ENCODE peak calls at places on chromosomes 16 and 17, in six cellular contexts. K is aorta; O is pancreas; N is adipocyte; J is CD4-positive, alpha-beta memory T cell; F is OCI-LY7. D is an unnamed sample.

GRCh38 chr17:76597156-76598003 is 11.7 kb upstream of the ST6GALNAC2 start:
- DNase-seq in O (no peak), F (peak; percentile 21), K (no peak), N (no peak), J (no peak), D (peak; percentile 51)

GRCh38 chr17:7651097-7651958 is 602 bp downstream of the ATP1B2 start:
- DNase-seq in J (no peak), K (no peak), O (no peak), N (peak; percentile 34), F (no peak), D (no peak)

GRCh38 chr16:28981517-28981916 is 3.3 kb upstream of the LAT start:
- DNase-seq in O (peak; percentile 25), K (no peak), N (no peak), J (no peak), F (peak; percentile 39), D (no peak)

GRCh38 chr17:34568953-34569352 is 10.4 kb upstream of the TMEM132E start:
- DNase-seq in F (no peak), K (no peak), O (no peak), N (no peak), J (no peak), D (no peak)

GRCh38 chr17:81339180-81339501 is 44.0 kb upstream of the SLC38A10 start:
- DNase-seq in K (no peak), O (no peak), N (no peak), F (no peak), J (no peak), D (no peak)

GRCh38 chr17:19288453-19288852 is 51.3 kb downstream of the EPN2 start:
- DNase-seq in F (no peak), K (no peak), J (no peak), O (no peak), N (no peak), D (no peak)

GRCh38 chr17:80348551-80349436 is 66.2 kb upstream of the ENDOV start:
- DNase-seq in J (no peak), K (no peak), O (no peak), F (no peak), N (no peak), D (no peak)

GRCh38 chr16:58586340-58587030 is 43.1 kb downstream of the CNOT1 start:
- DNase-seq in F (no peak), N (no peak), J (no peak), K (no peak), O (no peak), D (no peak)

GRCh38 chr16:79209308-79209707 is 391.2 kb downstream of the MAF start:
- DNase-seq in J (no peak), N (no peak), F (no peak), K (no peak), O (no peak), D (no peak)

GRCh38 chr16:28985611-28986041 is 774 bp downstream of the LAT start:
- DNase-seq in O (no peak), K (no peak), F (no peak), J (no peak), N (no peak), D (no peak)

GRCh38 chr17:39325528-39326240 is 75.7 kb downstream of the FBXL20 start:
- DNase-seq in K (no peak), O (no peak), J (no peak), F (no peak), N (no peak), D (no peak)

GRCh38 chr17:8639709-8640108 is 9.2 kb upstream of the MYH10 start:
- DNase-seq in J (no peak), F (no peak), K (no peak), O (no peak), N (no peak), D (no peak)

GRCh38 chr17:65374966-65375365 is 186.5 kb downstream of the AXIN2 start:
- DNase-seq in F (no peak), K (no peak), J (no peak), O (peak; percentile 14), N (no peak), D (no peak)

GRCh38 chr16:57938936-57939871 is 31.7 kb downstream of the CNGB1 start:
- DNase-seq in N (peak; percentile 24), O (peak; percentile 18), F (no peak), J (no peak), K (peak; percentile 88), D (no peak)

GRCh38 chr16:21037736-21038135 is 112.9 kb downstream of the DNAH3 start:
- DNase-seq in J (no peak), F (no peak), N (no peak), O (no peak), K (no peak), D (no peak)

GRCh38 chr17:73343168-73343634 is 31.4 kb upstream of the CDC42EP4 start:
- DNase-seq in N (peak; percentile 94), J (no peak), F (no peak), K (peak; percentile 84), O (no peak), D (no peak)

GRCh38 chr16:28865289-28865688 is 1.6 kb downstream of the SH2B1 start:
- DNase-seq in N (no peak), J (no peak), F (no peak), O (no peak), K (no peak), D (no peak)

GRCh38 chr16:1330931-1331711 is 2.3 kb upstream of the BAIAP3 start:
- DNase-seq in N (no peak), O (no peak), K (no peak), F (peak; percentile 37), J (no peak), D (no peak)
- H3K4me1 ChIP-seq in N (no peaks in the 10 kb centered on the region), O (peaks cover 6% of the 10 kb centered on the region), K (no peaks in the 10 kb centered on the region), F (peaks cover 31% of the 10 kb centered on the region), J (peaks cover 33% of the 10 kb centered on the region), D (peaks cover 17% of the 10 kb centered on the region)

GRCh38 chr17:82880620-82881019 is 40.8 kb upstream of the ZNF750 start:
- DNase-seq in F (no peak), J (no peak), N (no peak), O (no peak), K (peak; percentile 43), D (no peak)
- H3K4me1 ChIP-seq in F (peaks cover 33% of the 10 kb centered on the region), J (peaks cover 56% of the 10 kb centered on the region), N (peaks cover 37% of the 10 kb centered on the region), O (peaks cover 38% of the 10 kb centered on the region), K (no peaks in the 10 kb centered on the region), D (no peaks in the 10 kb centered on the region)

GRCh38 chr17:47707884-47708283 is 13.9 kb downstream of the TBKBP1 start:
- DNase-seq in F (no peak), J (no peak), N (no peak), O (no peak), K (peak; percentile 4), D (no peak)

GRCh38 chr17:47708312-47708863 is 14.4 kb downstream of the TBKBP1 start:
- DNase-seq in N (no peak), O (no peak), F (no peak), J (peak; percentile 33), K (peak; percentile 26), D (no peak)

GRCh38 chr17:47705536-47706481 is 11.8 kb downstream of the TBKBP1 start:
- DNase-seq in J (peak; percentile 78), F (no peak), N (no peak), K (peak; percentile 25), O (no peak), D (no peak)

GRCh38 chr17:47708864-47709541 is 15.0 kb downstream of the TBKBP1 start:
- DNase-seq in K (no peak), N (no peak), F (no peak), O (peak; percentile 41), J (peak; percentile 23), D (no peak)

GRCh38 chr17:47707056-47707791 is 13.3 kb downstream of the TBKBP1 start:
- DNase-seq in J (peak; percentile 30), N (no peak), K (peak; percentile 16), O (no peak), F (no peak), D (no peak)
- H3K4me1 ChIP-seq in J (peaks cover 58% of the 10 kb centered on the region), N (peaks cover 11% of the 10 kb centered on the region), K (no peaks in the 10 kb centered on the region), O (no peaks in the 10 kb centered on the region), F (peaks cover 34% of the 10 kb centered on the region), D (peaks cover 10% of the 10 kb centered on the region)

GRCh38 chr17:21294321-21295035 is 10.0 kb downstream of the MAP2K3 start:
- DNase-seq in O (no peak), F (no peak), K (no peak), N (no peak), J (peak; percentile 35), D (peak; percentile 29)
- H3K4me1 ChIP-seq in O (peaks cover 8% of the 10 kb centered on the region), F (peaks cover 7% of the 10 kb centered on the region), K (no peaks in the 10 kb centered on the region), N (peaks cover 18% of the 10 kb centered on the region), J (peaks cover 26% of the 10 kb centered on the region), D (peaks cover 3% of the 10 kb centered on the region)